ENCODE peak calls at places on chromosomes 16 and 17, in five cellular contexts. Q is heart right ventricle, J is small intestine, W is ovary, I is mammary epithelial cell. Y is an unnamed sample. For H3K36me3, the result is how much of the 10 kb centered on the place peaks cover.

GRCh38 chr16:70162041-70162451 is 11.5 kb upstream of the CLEC18C start:
- DNase-seq in Q (no peak), W (no peak), I (peak), J (peak), Y (no peak)

GRCh38 chr17:44887016-44887415 is 12.2 kb downstream of the EFTUD2 start:
- DNase-seq in W (no peak), Q (no peak), I (no peak), J (no peak), Y (no peak)

GRCh38 chr17:27333410-27333980 is 39.6 kb downstream of the WSB1 start:
- DNase-seq in W (no peak), I (no peak), Q (no peak), J (no peak), Y (no peak)

GRCh38 chr17:80834896-80835281 is 156.8 kb upstream of the CHMP6 start:
- DNase-seq in W (no peak), J (no peak), I (no peak), Q (no peak), Y (no peak)

GRCh38 chr16:55341681-55342080 is 17.7 kb downstream of the IRX6 start:
- DNase-seq in W (no peak), J (no peak), I (no peak), Q (no peak), Y (no peak)

GRCh38 chr16:57166951-57167350 is 18.9 kb downstream of the PSME3IP1 start:
- DNase-seq in J (no peak), Q (no peak), I (peak), W (no peak), Y (no peak)

GRCh38 chr17:64036198-64036922 is 15.9 kb upstream of the ICAM2 start:
- DNase-seq in J (no peak), W (no peak), Q (no peak), I (no peak), Y (no peak)

GRCh38 chr17:65742433-65743312 is 181.2 kb upstream of the AXIN2 start:
- DNase-seq in J (no peak), I (peak), Q (no peak), W (no peak), Y (no peak)

GRCh38 chr17:39563476-39563875 is 44.2 kb downstream of the NEUROD2 start:
- DNase-seq in I (no peak), W (no peak), J (no peak), Q (no peak), Y (no peak)

GRCh38 chr17:37301288-37301687 is 74.5 kb upstream of the C17orf78 start:
- DNase-seq in W (peak), J (no peak), Q (no peak), I (no peak), Y (no peak)

GRCh38 chr17:56832446-56832845 is 1.3 kb downstream of the C17orf67 start:
- DNase-seq in W (no peak), Q (no peak), I (no peak), J (peak), Y (no peak)

GRCh38 chr17:4161560-4162221 is 18.7 kb downstream of the CYB5D2 start:
- DNase-seq in W (no peak), J (no peak), I (no peak), Q (no peak), Y (no peak)

GRCh38 chr16:79598341-79599181 is 2.0 kb downstream of the MAF start:
- DNase-seq in W (peak), Q (peak), J (peak), I (peak), Y (peak)

GRCh38 chr16:48897698-48898205 is 287.8 kb upstream of the N4BP1 start:
- DNase-seq in I (no peak), Q (no peak), J (no peak), W (no peak), Y (no peak)

GRCh38 chr16:24518498-24518897 is 20.9 kb upstream of the RBBP6 start:
- DNase-seq in I (no peak), W (no peak), Q (no peak), J (no peak), Y (no peak)

GRCh38 chr17:28225271-28225670 is 93.7 kb upstream of the TMEM97 start:
- DNase-seq in J (no peak), Q (peak), W (no peak), I (no peak), Y (no peak)

GRCh38 chr16:3583303-3584038 is 6.3 kb upstream of the NLRC3 start:
- DNase-seq in I (no peak), Q (no peak), J (no peak), W (no peak), Y (no peak)

GRCh38 chr17:68431661-68432071 is 25.6 kb downstream of the WIPI1 start:
- DNase-seq in I (no peak), W (no peak), Q (no peak), J (peak), Y (no peak)

DNA sequence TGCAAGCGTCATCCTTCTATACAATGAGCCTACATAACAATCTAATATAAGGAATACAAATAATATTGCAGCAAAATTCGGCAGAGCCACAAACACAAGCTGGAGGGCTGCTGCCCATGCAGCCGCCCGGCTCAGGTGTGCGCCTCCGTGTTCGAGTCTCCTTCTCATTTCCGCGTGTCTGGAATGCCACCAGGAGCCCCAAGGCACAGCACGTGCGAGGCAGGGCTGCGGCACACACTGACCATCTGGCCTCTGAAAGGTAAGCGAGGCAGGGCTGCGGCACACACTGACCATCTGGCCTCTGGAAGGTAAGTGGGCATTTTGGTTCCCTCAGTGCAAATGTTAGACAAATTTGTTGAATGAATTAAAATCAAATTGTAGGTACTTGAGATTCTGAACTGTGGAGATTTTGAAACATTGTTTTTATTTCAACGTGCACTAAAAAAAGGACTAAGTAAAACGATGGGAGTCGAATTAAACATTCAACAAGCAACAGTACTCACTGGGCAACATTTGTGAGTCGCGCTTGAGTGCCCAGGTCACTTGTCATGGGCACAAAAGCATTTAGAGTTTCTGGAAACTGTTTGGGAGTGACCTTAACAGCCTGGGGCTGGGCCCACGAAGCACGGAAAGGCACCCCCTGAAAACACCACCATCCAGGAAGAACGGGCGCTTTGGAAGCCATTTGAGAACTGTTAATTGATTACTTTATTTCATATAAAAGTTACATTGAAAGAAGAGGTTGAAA is 37.4 kb downstream of the ZDHHC7 start:
- DNase-seq in I (no peak), W (no peak), Q (no peak), J (no peak), Y (no peak)
- H3K36me3 ChIP-seq in I (under half), W (under half), Q (under half), J (under half), Y (under half)

GRCh38 chr16:67540756-67541155 is 12.1 kb downstream of the RIPOR1 start:
- DNase-seq in Q (no peak), J (no peak), W (no peak), I (no peak), Y (no peak)
- H3K36me3 ChIP-seq in Q (under half), J (under half), W (under half), I (under half), Y (under half)

GRCh38 chr16:68345351-68345810 is 34.6 kb downstream of the PRMT7 start:
- DNase-seq in Q (no peak), J (no peak), W (no peak), I (no peak), Y (no peak)
- H3K36me3 ChIP-seq in Q (under half), J (under half), W (under half), I (under half), Y (under half)

DNA sequence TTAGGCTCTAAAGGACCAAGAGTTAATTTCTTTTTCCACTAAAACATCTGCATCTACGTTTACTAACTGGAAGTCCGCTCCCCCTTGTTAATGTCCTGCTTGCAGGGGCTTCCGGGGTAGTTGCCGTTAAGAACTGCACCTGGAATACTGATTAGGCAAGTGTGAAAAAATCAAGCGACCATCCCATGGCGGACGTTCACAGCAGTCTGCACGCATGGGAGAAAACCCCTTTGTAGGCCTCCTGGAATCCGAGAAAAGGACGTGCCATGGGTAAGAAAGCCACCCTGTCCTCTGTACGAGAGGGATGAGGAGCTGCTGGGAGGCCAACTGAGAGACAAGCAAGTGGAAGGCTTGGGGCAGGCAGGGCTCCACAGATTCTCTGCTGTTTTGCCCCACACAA is 14.9 kb downstream of the SNN start:
- DNase-seq in J (no peak), I (no peak), Q (no peak), W (no peak), Y (no peak)
- H3K36me3 ChIP-seq in J (under half), I (under half), Q (under half), W (under half), Y (under half)

GRCh38 chr17:164536-165235 is 16.8 kb downstream of the DOC2B start:
- DNase-seq in W (peak), I (peak), Q (no peak), J (peak), Y (no peak)
- H3K36me3 ChIP-seq in W (under half), I (under half), Q (under half), J (under half), Y (under half)

GRCh38 chr17:77489898-77490265 is 349.1 kb downstream of the SEC14L1 start:
- DNase-seq in I (no peak), J (no peak), W (no peak), Q (peak), Y (peak)

GRCh38 chr17:77489239-77489897 is 348.6 kb downstream of the SEC14L1 start:
- DNase-seq in I (no peak), W (no peak), J (no peak), Q (no peak), Y (peak)

GRCh38 chr17:77491921-77492445 is 351.2 kb downstream of the SEC14L1 start:
- DNase-seq in W (no peak), J (no peak), Q (no peak), I (no peak), Y (peak)

GRCh38 chr17:77488531-77489238 is 347.9 kb downstream of the SEC14L1 start:
- DNase-seq in Q (no peak), W (no peak), J (no peak), I (no peak), Y (peak)

GRCh38 chr17:77490361-77491183 is 349.8 kb downstream of the SEC14L1 start:
- DNase-seq in J (no peak), I (no peak), W (no peak), Q (no peak), Y (peak)
- H3K36me3 ChIP-seq in J (under half), I (under half), W (under half), Q (under half), Y (half or more)

GRCh38 chr16:189604-190186 is 9.4 kb downstream of the HBQ1 start:
- DNase-seq in J (no peak), W (no peak), I (no peak), Q (no peak), Y (no peak)

GRCh38 chr16:191783-192294 is 11.6 kb downstream of the HBQ1 start:
- DNase-seq in I (no peak), J (no peak), Q (no peak), W (no peak), Y (no peak)

GRCh38 chr16:194516-194915 is 14.3 kb downstream of the HBQ1 start:
- DNase-seq in W (no peak), J (no peak), I (no peak), Q (no peak), Y (no peak)

GRCh38 chr16:192686-193085 is 12.4 kb downstream of the HBQ1 start:
- DNase-seq in I (no peak), W (no peak), J (no peak), Q (no peak), Y (no peak)

DNA sequence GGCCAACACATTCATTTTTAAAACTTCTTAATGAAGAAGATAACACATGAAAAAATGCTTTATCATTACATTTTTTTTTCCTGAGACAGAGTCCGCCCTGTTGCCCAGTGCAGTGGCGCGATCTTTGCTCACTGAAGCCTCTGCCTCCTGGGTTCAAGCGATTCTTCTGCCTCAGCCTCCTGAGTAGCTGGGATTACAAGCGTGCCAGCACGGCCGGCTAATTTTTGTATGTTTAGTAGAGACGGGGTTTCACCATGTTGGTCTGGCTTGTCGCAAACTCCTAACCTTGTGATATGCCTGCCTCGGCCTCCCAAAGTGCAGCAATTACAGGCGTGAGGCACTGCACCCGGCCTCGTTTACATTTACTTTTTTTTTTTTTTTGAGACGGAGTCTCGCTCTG is 13.2 kb downstream of the HBQ1 start:
- DNase-seq in J (no peak), I (no peak), Q (no peak), W (no peak), Y (no peak)
- H3K36me3 ChIP-seq in J (under half), I (under half), Q (half or more), W (under half), Y (under half)

GRCh38 chr17:42843358-42843934 is 934 bp upstream of the AOC2 start:
- DNase-seq in Q (no peak), I (peak), J (peak), W (no peak), Y (no peak)

GRCh38 chr17:42845918-42846593 is 1.7 kb downstream of the AOC2 start:
- DNase-seq in I (peak), Q (no peak), J (no peak), W (no peak), Y (no peak)

GRCh38 chr17:42844761-42845555 is 578 bp downstream of the AOC2 start:
- DNase-seq in W (no peak), Q (no peak), J (no peak), I (no peak), Y (no peak)

GRCh38 chr17:42845556-42845917 is 1.2 kb downstream of the AOC2 start:
- DNase-seq in Q (no peak), J (no peak), W (no peak), I (no peak), Y (no peak)

DNA sequence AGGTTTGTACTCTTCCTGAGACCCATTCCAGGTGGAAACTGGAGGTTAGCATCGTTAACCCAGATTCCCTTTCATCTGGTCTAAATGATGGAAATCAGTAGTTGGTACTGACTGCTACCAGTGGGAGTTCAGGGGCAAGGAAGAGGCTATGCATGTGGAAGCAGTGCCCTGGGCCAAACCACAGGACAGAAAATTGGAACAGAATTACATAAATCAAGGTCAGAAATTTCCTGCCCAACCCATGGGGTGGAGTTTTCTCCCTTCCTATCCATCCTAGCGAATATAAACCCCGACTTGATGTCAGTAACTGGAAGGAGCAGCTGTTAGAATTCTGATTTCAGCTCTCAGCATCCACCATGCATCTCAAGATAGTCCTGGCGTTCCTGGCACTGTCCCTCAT is at the start of gene AOC2:
- DNase-seq in J (no peak), Q (no peak), I (no peak), W (no peak), Y (no peak)
- H3K36me3 ChIP-seq in J (under half), Q (under half), I (under half), W (under half), Y (under half)

GRCh38 chr16:47017636-47018035 is 44.2 kb upstream of the DNAJA2 start:
- DNase-seq in Q (no peak), I (no peak), W (no peak), J (no peak), Y (peak)

GRCh38 chr16:47013910-47014309 is 40.4 kb upstream of the DNAJA2 start:
- DNase-seq in J (no peak), I (no peak), W (no peak), Q (no peak), Y (no peak)

GRCh38 chr16:47016700-47017133 is 43.2 kb upstream of the DNAJA2 start:
- DNase-seq in J (peak), I (no peak), W (no peak), Q (no peak), Y (peak)

GRCh38 chr16:47018223-47018891 is 44.9 kb upstream of the DNAJA2 start:
- DNase-seq in I (peak), W (no peak), Q (no peak), J (peak), Y (peak)

DNA sequence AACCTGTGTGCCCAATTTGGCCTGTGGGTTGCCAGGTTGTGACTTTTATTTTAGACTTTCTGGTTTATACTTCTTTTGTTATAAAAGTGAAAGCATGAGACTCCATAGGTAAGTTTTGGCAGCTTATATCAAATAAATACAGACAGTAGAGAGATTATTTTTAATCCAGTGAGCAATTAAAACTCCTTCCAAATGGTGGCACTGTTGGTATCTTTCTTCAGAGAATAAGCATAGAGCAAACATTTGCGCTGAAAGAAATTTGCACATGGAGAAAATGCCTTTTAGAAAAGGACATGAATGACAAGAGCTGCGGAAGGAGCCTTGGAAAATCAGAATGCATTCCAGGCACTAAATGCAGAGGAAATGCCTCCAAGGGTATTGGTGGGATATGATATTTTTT is 46.1 kb upstream of the DNAJA2 start:
- DNase-seq in W (no peak), Q (no peak), I (no peak), J (no peak), Y (no peak)
- H3K36me3 ChIP-seq in W (under half), Q (under half), I (under half), J (under half), Y (under half)